ENCODE peak calls at places on chromosomes 4 and X, in eight cellular contexts. O, N, G, P, J, Y, B and R are unnamed samples.

GRCh38 chrX:150635952-150636351 is 57.2 kb upstream of the MTMR1 start:
- DNase-seq in O (no peak), N (no peak), G (no peak), P (peak; percentile 71), J (no peak), Y (no peak), B (peak; percentile 39), R (no peak)

GRCh38 chrX:17361620-17362019 is 13.4 kb upstream of the NHS start:
- DNase-seq in O (no peak), N (no peak), G (no peak), P (no peak), J (peak; percentile 86), Y (no peak), B (no peak), R (no peak)

GRCh38 chrX:132836471-132836870 is 122.0 kb downstream of the HS6ST2 start:
- DNase-seq in O (no peak), N (no peak), G (no peak), P (no peak), J (no peak), Y (no peak), B (no peak), R (no peak)

GRCh38 chr4:64156253-64156652 is 253.0 kb downstream of the TECRL start:
- DNase-seq in O (no peak), N (no peak), G (no peak), P (no peak), J (no peak), Y (no peak), B (no peak), R (no peak)

GRCh38 chrX:9227276-9227675 is 193.3 kb upstream of the FAM9B start:
- DNase-seq in O (no peak), N (no peak), G (no peak), P (peak; percentile 20), J (no peak), Y (no peak), B (no peak), R (no peak)

GRCh38 chrX:49756692-49757091 is 60.9 kb upstream of the PAGE1 start:
- DNase-seq in O (no peak), N (no peak), G (no peak), P (no peak), J (no peak), Y (no peak), B (no peak), R (no peak)

GRCh38 chr4:4415107-4415805 is 28.4 kb downstream of the NSG1 start:
- DNase-seq in O (no peak), N (no peak), G (no peak), P (no peak), J (no peak), Y (no peak), B (no peak), R (no peak)

GRCh38 chr4:162644346-162644745 is 480.5 kb upstream of the FSTL5 start:
- DNase-seq in O (no peak), N (no peak), G (no peak), P (peak; percentile 90), J (no peak), Y (no peak), B (peak; percentile 9), R (no peak)

GRCh38 chr4:61200195-61200990 is at the start of gene ADGRL3:
- DNase-seq in O (no peak), N (peak; percentile 61), G (no peak), P (peak; percentile 60), J (peak; percentile 93), Y (peak; percentile 83), B (no peak), R (no peak)

GRCh38 chr4:53280846-53281245 is 85.0 kb downstream of the SCFD2 start:
- DNase-seq in O (no peak), N (no peak), G (no peak), P (no peak), J (no peak), Y (no peak), B (no peak), R (no peak)

GRCh38 chrX:39904816-39905474 is 192.8 kb downstream of the BCOR start:
- DNase-seq in O (no peak), N (no peak), G (no peak), P (peak; percentile 8), J (no peak), Y (no peak), B (no peak), R (no peak)

GRCh38 chrX:110509778-110510510 is 151.3 kb downstream of the RTL9 start:
- DNase-seq in O (no peak), N (no peak), G (no peak), P (peak; percentile 38), J (peak; percentile 80), Y (no peak), B (no peak), R (no peak)

GRCh38 chrX:129808163-129808828 is 28.5 kb downstream of the SASH3 start:
- DNase-seq in O (no peak), N (no peak), G (no peak), P (no peak), J (no peak), Y (no peak), B (no peak), R (no peak)

GRCh38 chr4:52028970-52029369 is 8.8 kb upstream of the LRRC66 start:
- DNase-seq in O (no peak), N (no peak), G (no peak), P (peak; percentile 85), J (no peak), Y (no peak), B (peak; percentile 31), R (no peak)

GRCh38 chr4:48904101-48904500 is 2.5 kb downstream of the OCIAD2 start:
- DNase-seq in O (no peak), N (no peak), G (no peak), P (no peak), J (no peak), Y (no peak), B (no peak), R (no peak)

DNA sequence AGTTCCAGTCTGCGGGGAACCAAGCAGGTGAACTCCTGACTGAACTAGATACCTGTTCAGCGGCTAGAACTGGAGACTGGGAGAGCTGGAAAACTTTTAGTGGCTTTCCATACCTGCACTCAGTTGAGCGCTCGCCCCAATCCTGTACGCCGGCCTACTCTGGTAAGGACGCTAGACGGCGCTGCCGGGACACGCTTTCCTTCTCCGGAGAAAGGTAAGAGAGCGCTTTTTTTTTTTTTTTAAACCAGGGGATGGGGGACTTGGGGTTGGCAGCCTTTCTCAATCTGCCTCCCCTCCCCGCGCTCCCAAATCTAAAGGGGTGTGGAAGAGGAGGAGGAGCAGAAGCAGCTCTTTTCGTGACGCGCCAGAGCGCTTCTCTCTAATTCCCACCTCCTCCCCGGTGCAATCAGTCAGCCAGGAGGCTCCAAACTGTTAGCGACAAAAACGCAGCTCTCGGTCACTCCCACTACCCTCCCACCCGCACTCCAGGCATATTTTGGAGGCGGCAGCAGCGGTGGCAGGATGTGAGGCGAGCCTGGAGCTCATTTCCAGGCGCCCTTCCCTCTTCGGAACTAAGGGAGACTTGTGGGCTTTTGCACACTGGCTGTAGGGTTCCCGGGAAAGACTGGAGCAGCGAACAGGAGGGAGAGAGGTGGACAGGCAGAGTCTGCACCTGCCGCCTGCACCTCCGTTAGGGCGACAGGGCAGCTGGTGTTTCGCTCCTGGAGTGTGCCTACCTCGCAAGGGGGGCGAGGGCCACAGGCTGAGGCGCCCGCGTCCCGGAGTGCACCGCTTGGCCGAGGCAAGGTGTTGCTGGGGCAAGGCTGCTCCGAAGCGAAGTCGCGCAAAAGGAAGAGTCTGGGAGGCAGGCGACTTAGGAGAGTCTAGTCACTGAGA is at the start of gene IL1RAPL2:
- DNase-seq in O (no peak), N (peak; percentile 53), G (no peak), P (peak; percentile 19), J (peak; percentile 86), Y (peak; percentile 42), B (no peak), R (no peak)
- TF ChIP-seq CTCF in O (no peak), N (peak; percentile 72), G (no peak), P (peak; percentile 15), J (peak; percentile 75), Y (no peak), B (peak; percentile 72), R (no peak)

DNA sequence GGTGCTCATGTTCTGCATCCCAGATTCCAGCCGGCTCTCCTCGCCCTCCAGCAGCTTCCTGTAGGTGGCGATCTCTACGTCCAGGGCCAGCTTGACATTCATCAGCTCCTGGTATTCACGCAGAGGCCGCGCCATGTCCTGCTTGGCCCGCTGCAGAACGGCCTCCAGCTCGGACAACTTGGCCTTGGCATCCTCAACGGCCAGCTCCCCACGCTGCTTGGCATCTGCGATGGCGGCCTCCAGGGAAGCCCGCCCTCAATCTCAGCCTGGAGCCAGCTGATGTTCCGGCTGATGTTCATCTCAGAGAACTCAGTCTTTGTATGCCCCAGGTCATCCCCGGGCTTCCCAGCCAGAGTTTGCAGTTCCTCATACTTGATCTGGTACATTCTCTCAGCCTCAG is 431.8 kb upstream of the DIPK2B start:
- DNase-seq in O (no peak), N (no peak), G (no peak), P (no peak), J (peak; percentile 11), Y (peak; percentile 18), B (no peak), R (no peak)
- TF ChIP-seq CTCF in O (no peak), N (no peak), G (no peak), P (no peak), J (peak; percentile 45), Y (no peak), B (no peak), R (no peak)

DNA sequence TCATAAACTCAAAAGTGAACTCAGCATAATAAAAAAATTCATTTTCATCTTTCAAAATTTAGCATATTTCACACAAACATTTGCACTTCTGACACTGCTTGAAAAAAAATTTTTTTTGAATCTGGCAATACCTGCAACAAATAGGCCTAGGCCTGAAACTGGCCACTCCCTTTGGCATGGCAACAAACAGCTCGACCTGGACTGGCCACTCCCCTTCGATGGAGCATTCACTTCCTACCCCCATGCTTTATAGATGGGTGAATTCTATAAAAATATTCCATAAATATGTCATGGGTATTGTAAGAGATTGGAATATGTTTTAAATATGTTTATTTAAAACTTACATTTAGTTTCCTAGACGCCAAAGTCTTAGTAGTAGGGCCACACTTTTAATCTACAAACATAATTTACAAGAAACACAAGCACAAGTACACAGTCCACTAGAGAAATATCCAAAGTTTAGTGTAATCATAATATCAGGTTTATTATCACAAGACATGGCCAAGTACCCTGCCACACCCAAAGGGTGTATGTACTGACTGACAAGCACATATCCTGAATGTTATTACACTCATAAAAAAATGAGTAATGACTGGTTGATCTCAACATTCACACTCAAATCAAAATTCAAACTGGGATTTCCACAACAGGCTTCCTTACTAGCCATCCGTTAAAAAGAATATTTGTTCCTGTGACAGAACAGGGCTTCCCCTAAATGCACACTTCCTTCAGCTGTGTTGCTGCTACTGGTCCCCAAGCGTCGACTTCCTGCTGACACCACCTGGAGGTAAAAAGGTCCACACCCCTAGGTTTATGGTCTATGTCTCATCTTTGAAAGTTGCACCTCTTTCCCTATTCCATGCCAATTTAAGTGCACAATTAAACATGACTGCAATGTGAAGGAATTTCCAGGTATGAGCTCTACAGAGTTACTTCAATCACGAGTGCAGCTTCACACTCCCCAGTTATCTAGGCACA is 271.5 kb downstream of the NR3C2 start:
- DNase-seq in O (no peak), N (no peak), G (no peak), P (no peak), J (no peak), Y (no peak), B (no peak), R (no peak)
- TF ChIP-seq CTCF in O (no peak), N (no peak), G (no peak), P (no peak), J (no peak), Y (no peak), B (no peak), R (no peak)

GRCh38 chrX:131728295-131729145 is 184.6 kb downstream of the OR13H1 start:
- DNase-seq in O (peak; percentile 11), N (no peak), G (no peak), P (peak; percentile 65), J (no peak), Y (no peak), B (no peak), R (no peak)
- TF ChIP-seq CTCF in O (peak; percentile 47), N (no peak), G (no peak), P (no peak), J (no peak), Y (peak; percentile 35), B (no peak), R (no peak)